ENCODE peak calls at places on chromosome X, in seven cellular contexts. D is activated naive CD4-positive, alpha-beta T cell treated with anti-CD3 and anti-CD28 coated beads, Interleukin-2, amount 10 ng/mL, durations not matched to agents 7 days and 5 days; N is posterior cingulate gyrus; T is HTR-8/SVneo; R is ovary; Z is right lobe of liver; O is EL. K is an unnamed sample.

GRCh38 chrX:137929951-137930350 is 364.0 kb downstream of the ZIC3 start:
- DNase-seq in D (no peak), N (no peak), T (no peak), R (no peak), Z (no peak), O (no peak), K (no peak)

GRCh38 chrX:129846686-129847085 is 3.0 kb upstream of the ZDHHC9 start:
- DNase-seq in D (no peak), N (no peak), T (no peak), R (no peak), Z (no peak), O (no peak), K (no peak)

GRCh38 chrX:56947695-56948094 is 47.6 kb downstream of the SPIN3 start:
- DNase-seq in D (no peak), N (no peak), T (no peak), R (no peak), Z (no peak), O (peak), K (peak)

GRCh38 chrX:111098874-111099273 is 2.9 kb downstream of the PAK3 start:
- DNase-seq in D (peak), N (peak), T (no peak), R (peak), Z (peak), O (peak), K (no peak)

GRCh38 chrX:72572248-72573157 is at the start of gene HDAC8:
- DNase-seq in D (peak), N (peak), T (peak), R (peak), Z (peak), O (peak), K (peak)

GRCh38 chrX:140157611-140158010 is 192.3 kb upstream of the CXorf66 start:
- DNase-seq in D (no peak), N (no peak), T (peak), R (no peak), Z (no peak), O (peak), K (no peak)

GRCh38 chrX:115147220-115147619 is 42.0 kb upstream of the RBMXL3 start:
- DNase-seq in D (no peak), N (no peak), T (peak), R (no peak), Z (no peak), O (peak), K (peak)

GRCh38 chrX:154751669-154752271 is 893 bp upstream of the GAB3 start:
- DNase-seq in D (no peak), N (no peak), T (no peak), R (no peak), Z (no peak), O (no peak), K (no peak)

GRCh38 chrX:21683910-21684309 is 25.8 kb upstream of the KLHL34 start:
- DNase-seq in D (no peak), N (no peak), T (no peak), R (no peak), Z (no peak), O (peak), K (peak)

GRCh38 chrX:111376897-111377601 is 34.9 kb downstream of the DCX start:
- DNase-seq in D (no peak), N (no peak), T (no peak), R (no peak), Z (no peak), O (no peak), K (no peak)